ENCODE peak calls at places on chromosomes 1 and 21, in five cellular contexts. Y is GM23248, Z is neural progenitor cell, I is SK-N-MC, W is PC-3. T is an unnamed sample. For H3K9me3, the result is how much of the 10 kb centered on the place peaks cover.

GRCh38 chr1:231329483-231329882 is 8.2 kb downstream of the EXOC8 start:
- DNase-seq in Y (no peak), Z (no peak), I (no peak), W (no peak), T (no peak)

GRCh38 chr1:173314656-173315055 is 107.5 kb upstream of the TNFSF4 start:
- DNase-seq in Y (no peak), Z (no peak), I (no peak), W (no peak), T (no peak)

GRCh38 chr1:199719156-199719842 is 308.2 kb upstream of the NR5A2 start:
- DNase-seq in Y (no peak), Z (no peak), I (no peak), W (no peak), T (no peak)

GRCh38 chr1:197915797-197916686 is 1.1 kb upstream of the LHX9 start:
- DNase-seq in Y (peak), Z (peak), I (no peak), W (peak), T (peak)

GRCh38 chr1:8889925-8890785 is 11.7 kb upstream of the ENO1 start:
- DNase-seq in Y (peak), Z (no peak), I (no peak), W (peak), T (peak)

GRCh38 chr1:95057361-95057760 is 15.4 kb downstream of the ALG14 start:
- DNase-seq in Y (no peak), Z (no peak), I (no peak), W (no peak), T (no peak)

GRCh38 chr1:229127301-229127700 is 143.6 kb upstream of the RAB4A start:
- DNase-seq in Y (no peak), Z (no peak), I (no peak), W (no peak), T (no peak)

GRCh38 chr1:83583351-83584014 is 415.4 kb downstream of the TTLL7 start:
- DNase-seq in Y (peak), Z (peak), I (no peak), W (peak), T (no peak)

GRCh38 chr21:43333301-43334062 is 93.4 kb downstream of the SIK1 start:
- DNase-seq in Y (peak), Z (peak), I (no peak), W (peak), T (peak)

GRCh38 chr1:6599141-6599975 is 3.3 kb downstream of the KLHL21 start:
- DNase-seq in Y (peak), Z (no peak), I (no peak), W (peak), T (peak)

GRCh38 chr1:1371741-1372711 is 3.0 kb downstream of the AURKAIP1 start:
- DNase-seq in Y (peak), Z (peak), I (no peak), W (peak), T (no peak)

GRCh38 chr1:38929476-38929875 is 12.2 kb downstream of the RHBDL2 start:
- DNase-seq in Y (no peak), Z (peak), I (no peak), W (no peak), T (no peak)

GRCh38 chr21:41873005-41873404 is 6.1 kb downstream of the PRDM15 start:
- DNase-seq in Y (no peak), Z (no peak), I (no peak), W (no peak), T (no peak)

GRCh38 chr1:101854271-101854670 is 142.5 kb downstream of the OLFM3 start:
- DNase-seq in Y (no peak), Z (no peak), I (no peak), W (no peak), T (no peak)

GRCh38 chr1:172915276-172915675 is 135.5 kb downstream of the TNFSF18 start:
- DNase-seq in Y (no peak), Z (no peak), I (no peak), W (peak), T (no peak)

GRCh38 chr1:53504901-53505300 is 45.7 kb downstream of the DMRTB1 start:
- DNase-seq in Y (no peak), Z (no peak), I (no peak), W (no peak), T (no peak)

GRCh38 chr21:36010801-36011200 is 49.5 kb downstream of the SETD4 start:
- DNase-seq in Y (no peak), Z (no peak), I (no peak), W (no peak), T (no peak)

GRCh38 chr1:160066829-160067720 is 2.9 kb downstream of the KCNJ10 start:
- DNase-seq in Y (no peak), Z (no peak), I (no peak), W (no peak), T (no peak)

GRCh38 chr1:81371864-81372263 is 428.9 kb upstream of the ADGRL2 start:
- DNase-seq in Y (no peak), Z (no peak), I (no peak), W (no peak), T (no peak)

GRCh38 chr1:229197225-229197677 is 73.7 kb upstream of the RAB4A start:
- DNase-seq in Y (peak), Z (no peak), I (no peak), W (no peak), T (no peak)

GRCh38 chr21:25888711-25889110 is 153.9 kb downstream of the GABPA start:
- DNase-seq in Y (no peak), Z (no peak), I (no peak), W (no peak), T (no peak)

GRCh38 chr1:207027221-207027777 is 5.3 kb downstream of the C1orf116 start:
- DNase-seq in Y (peak), Z (no peak), I (no peak), W (peak), T (peak)

GRCh38 chr21:46092026-46092764 is 5.7 kb upstream of the COL6A2 start:
- DNase-seq in Y (peak), Z (no peak), I (no peak), W (no peak), T (no peak)

GRCh38 chr1:231170875-231171274 is 9.0 kb downstream of the TRIM67 start:
- DNase-seq in Y (no peak), Z (no peak), I (no peak), W (no peak), T (no peak)

GRCh38 chr1:42420911-42421585 is 34.8 kb downstream of the ZMYND12 start:
- DNase-seq in Y (peak), Z (peak), I (peak), W (peak), T (no peak)

GRCh38 chr1:31581821-31582810 is 5.8 kb downstream of the TINAGL1 start:
- DNase-seq in Y (peak), Z (no peak), I (no peak), W (peak), T (peak)

GRCh38 chr1:230696722-230697432 is 17.0 kb downstream of the AGT start:
- DNase-seq in Y (peak), Z (no peak), I (no peak), W (no peak), T (no peak)

GRCh38 chr1:234726359-234726836 is 116.4 kb upstream of the IRF2BP2 start:
- DNase-seq in Y (no peak), Z (peak), I (no peak), W (no peak), T (peak)

GRCh38 chr1:209154916-209155315 is 428.6 kb upstream of the CAMK1G start:
- DNase-seq in Y (no peak), Z (peak), I (no peak), W (no peak), T (no peak)

GRCh38 chr1:45346473-45346872 is 6.2 kb upstream of the MUTYH start:
- DNase-seq in Y (no peak), Z (no peak), I (no peak), W (no peak), T (no peak)

GRCh38 chr1:236947794-236948193 is 56.4 kb downstream of the MT1HL1 start:
- DNase-seq in Y (no peak), Z (no peak), I (no peak), W (no peak), T (no peak)

GRCh38 chr21:39137248-39138186 is 45.7 kb downstream of the PSMG1 start:
- DNase-seq in Y (peak), Z (peak), I (peak), W (peak), T (no peak)

GRCh38 chr1:27567183-27567526 is 36.8 kb downstream of the AHDC1 start:
- DNase-seq in Y (no peak), Z (peak), I (no peak), W (no peak), T (no peak)

GRCh38 chr1:18385239-18385790 is 95.4 kb upstream of the KLHDC7A start:
- DNase-seq in Y (peak), Z (peak), I (no peak), W (no peak), T (no peak)

GRCh38 chr1:41494351-41495170 is 10.1 kb upstream of the EDN2 start:
- DNase-seq in Y (no peak), Z (no peak), I (no peak), W (no peak), T (no peak)

GRCh38 chr1:43447891-43448708 is 5.6 kb downstream of the HYI start:
- DNase-seq in Y (no peak), Z (no peak), I (no peak), W (no peak), T (no peak)

GRCh38 chr1:17895986-17896385 is 140.9 kb downstream of the ACTL8 start:
- DNase-seq in Y (no peak), Z (no peak), I (no peak), W (no peak), T (no peak)

DNA sequence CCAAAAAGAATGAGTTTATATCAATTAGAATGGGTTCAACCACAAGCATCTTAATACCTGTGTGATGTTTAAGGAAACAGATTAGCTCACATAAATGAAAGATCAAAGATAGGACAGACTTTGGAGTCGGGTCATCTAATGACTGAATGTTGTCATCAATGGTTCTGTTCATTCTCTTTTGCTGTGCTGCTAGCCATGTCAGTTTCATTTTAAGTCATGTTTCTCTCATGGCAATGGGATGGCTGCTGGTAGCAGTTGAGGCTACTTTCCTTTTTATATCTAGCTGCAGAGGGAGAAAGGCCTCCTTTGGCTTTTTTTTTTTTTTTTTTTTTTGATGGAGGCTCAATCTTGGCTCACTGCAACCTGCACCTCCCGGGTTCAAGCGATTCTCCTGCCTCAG is 86.9 kb upstream of the SPAG17 start:
- DNase-seq in Y (no peak), Z (no peak), I (no peak), W (no peak), T (no peak)
- TF ChIP-seq EZH2 in Y (no peak), Z (no peak), I (no peak), W (no peak), T (no peak)

GRCh38 chr1:111638320-111638719 is 18.7 kb downstream of the RAP1A start:
- DNase-seq in Y (no peak), Z (no peak), I (no peak), W (no peak), T (no peak)
- H3K27ac ChIP-seq in Y (no peak), Z (no peak), I (no peak), W (no peak), T (no peak)

GRCh38 chr1:67336157-67336556 is 28.5 kb downstream of the IL12RB2 start:
- DNase-seq in Y (no peak), Z (no peak), I (no peak), W (no peak), T (no peak)

GRCh38 chr1:67335451-67335850 is 27.8 kb downstream of the IL12RB2 start:
- DNase-seq in Y (no peak), Z (no peak), I (no peak), W (no peak), T (no peak)

GRCh38 chr1:67336783-67337182 is 29.1 kb downstream of the IL12RB2 start:
- DNase-seq in Y (no peak), Z (no peak), I (no peak), W (no peak), T (no peak)

GRCh38 chr1:67332653-67333529 is 25.2 kb downstream of the IL12RB2 start:
- DNase-seq in Y (no peak), Z (no peak), I (no peak), W (no peak), T (no peak)

DNA sequence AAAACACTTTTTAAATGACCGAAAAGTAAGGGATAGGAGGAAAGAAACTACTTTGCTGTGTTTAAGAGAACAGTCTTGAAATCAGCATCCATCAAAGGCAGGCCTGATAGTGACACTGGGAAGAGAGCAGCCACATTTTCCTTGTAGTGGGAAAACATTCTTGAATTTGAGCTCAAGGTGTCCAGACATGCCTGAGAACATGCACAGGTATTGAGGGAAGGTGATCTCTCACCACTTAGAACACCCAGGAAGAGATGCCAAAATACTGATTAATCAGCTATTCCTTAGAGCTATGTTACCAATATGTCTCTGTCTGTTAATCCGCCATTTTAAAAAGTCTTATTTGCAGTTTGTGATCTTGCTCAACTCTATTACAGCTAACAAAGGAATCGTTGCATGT is 25.9 kb downstream of the IL12RB2 start:
- DNase-seq in Y (no peak), Z (no peak), I (no peak), W (no peak), T (no peak)
- H3K9me3 ChIP-seq in Y (under half), Z (under half), I (under half), W (under half), T (under half)

GRCh38 chr1:115840615-115841460 is at the start of gene NHLH2:
- DNase-seq in Y (no peak), Z (no peak), I (no peak), W (no peak), T (no peak)
- TF ChIP-seq EZH2 in Y (no peak), Z (no peak), I (no peak), W (no peak), T (no peak)

GRCh38 chr1:3071507-3072177 is 2.6 kb downstream of the PRDM16 start:
- DNase-seq in Y (no peak), Z (no peak), I (no peak), W (no peak), T (no peak)
- H3K27ac ChIP-seq in Y (no peak), Z (no peak), I (no peak), W (no peak), T (no peak)

GRCh38 chr1:163737261-163737660 is 415.5 kb downstream of the NUF2 start:
- DNase-seq in Y (no peak), Z (no peak), I (no peak), W (peak), T (no peak)
- H3K9me3 ChIP-seq in Y (under half), Z (under half), I (under half), W (under half), T (under half)